ENCODE peak calls at places on chromosomes 13 and 19, in ten cellular contexts. H, Z, I, Y, J, T, F, X, W and N are unnamed samples. For H3K4me1, the result is how much of the 10 kb centered on the place peaks cover.

GRCh38 chr13:75357576-75358295 is 124.2 kb downstream of the TBC1D4 start:
- DNase-seq in H (peak), Z (peak), I (peak), Y (peak), J (peak), T (peak), F (peak), X (no peak), W (peak), N (peak)

GRCh38 chr19:55535173-55535572 is 1.8 kb downstream of the SBK2 start:
- DNase-seq in H (no peak), Z (no peak), I (no peak), Y (no peak), J (no peak), T (peak), F (no peak), X (no peak), W (no peak), N (no peak)

GRCh38 chr13:33744589-33745369 is 73.2 kb upstream of the RFC3 start:
- DNase-seq in H (no peak), Z (no peak), I (no peak), Y (no peak), J (no peak), T (no peak), F (no peak), X (no peak), W (peak), N (no peak)

GRCh38 chr19:45522010-45522941 is 15.0 kb downstream of the VASP start:
- DNase-seq in H (no peak), Z (no peak), I (no peak), Y (no peak), J (no peak), T (peak), F (no peak), X (no peak), W (no peak), N (no peak)

GRCh38 chr13:46288570-46289259 is 77.0 kb downstream of the LRRC63 start:
- DNase-seq in H (no peak), Z (peak), I (peak), Y (peak), J (peak), T (no peak), F (peak), X (no peak), W (no peak), N (no peak)

GRCh38 chr19:40592170-40592569 is 9.0 kb upstream of the LTBP4 start:
- DNase-seq in H (no peak), Z (peak), I (no peak), Y (peak), J (peak), T (peak), F (no peak), X (no peak), W (no peak), N (peak)

GRCh38 chr13:49533011-49533410 is 37.3 kb downstream of the PHF11 start:
- DNase-seq in H (no peak), Z (no peak), I (no peak), Y (no peak), J (no peak), T (no peak), F (no peak), X (no peak), W (no peak), N (no peak)

GRCh38 chr19:3176715-3177501 is 1.7 kb upstream of the S1PR4 start:
- DNase-seq in H (peak), Z (no peak), I (peak), Y (peak), J (peak), T (peak), F (no peak), X (no peak), W (peak), N (peak)

GRCh38 chr13:39888865-39889810 is 233.7 kb downstream of the COG6 start:
- DNase-seq in H (no peak), Z (no peak), I (no peak), Y (peak), J (no peak), T (peak), F (no peak), X (no peak), W (no peak), N (no peak)

GRCh38 chr13:66534561-66534960 is 695.6 kb downstream of the PCDH9 start:
- DNase-seq in H (no peak), Z (no peak), I (no peak), Y (no peak), J (peak), T (no peak), F (no peak), X (no peak), W (no peak), N (peak)

GRCh38 chr19:56333506-56333905 is 18.9 kb upstream of the ZSCAN5A start:
- DNase-seq in H (peak), Z (peak), I (peak), Y (peak), J (peak), T (no peak), F (no peak), X (no peak), W (no peak), N (peak)

GRCh38 chr19:55777528-55777927 is 8.6 kb downstream of the RFPL4AL1 start:
- DNase-seq in H (no peak), Z (no peak), I (no peak), Y (no peak), J (no peak), T (no peak), F (no peak), X (no peak), W (no peak), N (no peak)

GRCh38 chr13:28754698-28755545 is 36.2 kb upstream of the SLC46A3 start:
- DNase-seq in H (no peak), Z (peak), I (no peak), Y (peak), J (peak), T (no peak), F (no peak), X (peak), W (no peak), N (no peak)

GRCh38 chr13:40402931-40403412 is 263.5 kb downstream of the FOXO1 start:
- DNase-seq in H (no peak), Z (no peak), I (no peak), Y (peak), J (peak), T (no peak), F (no peak), X (peak), W (no peak), N (no peak)

GRCh38 chr19:30360378-30361106 is 11.6 kb upstream of the ZNF536 start:
- DNase-seq in H (no peak), Z (no peak), I (no peak), Y (peak), J (no peak), T (peak), F (no peak), X (no peak), W (no peak), N (no peak)

GRCh38 chr19:15107056-15108010 is at the start of gene SYDE1:
- DNase-seq in H (no peak), Z (peak), I (no peak), Y (peak), J (peak), T (peak), F (peak), X (peak), W (no peak), N (no peak)

GRCh38 chr19:45311640-45312039 is 11.0 kb downstream of the CKM start:
- DNase-seq in H (no peak), Z (no peak), I (no peak), Y (no peak), J (no peak), T (peak), F (no peak), X (no peak), W (no peak), N (no peak)

GRCh38 chr13:110466261-110466660 is 95.3 kb downstream of the RAB20 start:
- DNase-seq in H (no peak), Z (no peak), I (no peak), Y (no peak), J (no peak), T (no peak), F (peak), X (no peak), W (no peak), N (no peak)

GRCh38 chr13:61013782-61014181 is 401.9 kb downstream of the PCDH20 start:
- DNase-seq in H (no peak), Z (no peak), I (no peak), Y (no peak), J (no peak), T (no peak), F (no peak), X (no peak), W (no peak), N (no peak)

GRCh38 chr13:94389544-94390351 is 89.7 kb downstream of the DCT start:
- DNase-seq in H (no peak), Z (no peak), I (no peak), Y (no peak), J (no peak), T (no peak), F (no peak), X (no peak), W (no peak), N (peak)

GRCh38 chr13:110006304-110006703 is 219.9 kb upstream of the IRS2 start:
- DNase-seq in H (no peak), Z (no peak), I (no peak), Y (no peak), J (no peak), T (no peak), F (no peak), X (peak), W (no peak), N (peak)

GRCh38 chr13:99639126-99639525 is 137.9 kb downstream of the TM9SF2 start:
- DNase-seq in H (no peak), Z (no peak), I (no peak), Y (no peak), J (no peak), T (no peak), F (no peak), X (no peak), W (no peak), N (no peak)

GRCh38 chr19:55913643-55914268 is 18.4 kb downstream of the NLRP13 start:
- DNase-seq in H (no peak), Z (no peak), I (no peak), Y (no peak), J (no peak), T (no peak), F (no peak), X (no peak), W (no peak), N (no peak)

GRCh38 chr13:30486230-30487074 is 20.7 kb upstream of the HMGB1 start:
- DNase-seq in H (no peak), Z (no peak), I (no peak), Y (peak), J (no peak), T (no peak), F (no peak), X (no peak), W (no peak), N (peak)

GRCh38 chr13:98581971-98582702 is 5.2 kb upstream of the STK24 start:
- DNase-seq in H (no peak), Z (peak), I (no peak), Y (no peak), J (peak), T (peak), F (no peak), X (no peak), W (no peak), N (no peak)

GRCh38 chr13:44271031-44271433 is 102.6 kb upstream of the SERP2 start:
- DNase-seq in H (no peak), Z (no peak), I (no peak), Y (no peak), J (peak), T (peak), F (no peak), X (peak), W (no peak), N (no peak)

GRCh38 chr13:50365300-50365682 is 350.0 kb downstream of the KCNRG start:
- DNase-seq in H (no peak), Z (no peak), I (no peak), Y (no peak), J (no peak), T (no peak), F (no peak), X (no peak), W (no peak), N (no peak)

GRCh38 chr19:16930753-16931152 is 42.0 kb downstream of the F2RL3 start:
- DNase-seq in H (no peak), Z (no peak), I (no peak), Y (no peak), J (no peak), T (no peak), F (no peak), X (no peak), W (peak), N (no peak)

GRCh38 chr19:45632468-45633196 is 6.6 kb downstream of the EML2 start:
- DNase-seq in H (peak), Z (peak), I (no peak), Y (peak), J (peak), T (peak), F (peak), X (peak), W (peak), N (peak)

GRCh38 chr13:44843403-44843802 is 145.9 kb downstream of the NUFIP1 start:
- DNase-seq in H (no peak), Z (no peak), I (no peak), Y (no peak), J (no peak), T (peak), F (no peak), X (no peak), W (no peak), N (no peak)

GRCh38 chr19:44818470-44818856 is 9.6 kb downstream of the BCAM start:
- DNase-seq in H (no peak), Z (no peak), I (no peak), Y (no peak), J (no peak), T (peak), F (no peak), X (no peak), W (no peak), N (no peak)

GRCh38 chr19:37779139-37780035 is at the start of gene ZNF573:
- DNase-seq in H (peak), Z (peak), I (peak), Y (peak), J (peak), T (peak), F (peak), X (peak), W (peak), N (peak)

GRCh38 chr13:47672245-47672975 is 328.7 kb downstream of the SUCLA2 start:
- DNase-seq in H (no peak), Z (no peak), I (no peak), Y (no peak), J (peak), T (no peak), F (no peak), X (no peak), W (no peak), N (no peak)

GRCh38 chr19:41705393-41706174 is 2.8 kb upstream of the CEACAM5 start:
- DNase-seq in H (no peak), Z (no peak), I (peak), Y (peak), J (no peak), T (peak), F (peak), X (no peak), W (peak), N (no peak)

GRCh38 chr13:48595330-48596127 is 58.2 kb upstream of the CYSLTR2 start:
- DNase-seq in H (peak), Z (peak), I (peak), Y (peak), J (peak), T (no peak), F (no peak), X (peak), W (no peak), N (peak)

GRCh38 chr13:51587372-51587771 is 3.1 kb downstream of the WDFY2 start:
- DNase-seq in H (no peak), Z (no peak), I (no peak), Y (no peak), J (no peak), T (no peak), F (no peak), X (no peak), W (no peak), N (no peak)

GRCh38 chr13:24625324-24625723 is 54.9 kb upstream of the ATP12A start:
- DNase-seq in H (no peak), Z (no peak), I (no peak), Y (no peak), J (no peak), T (no peak), F (no peak), X (no peak), W (no peak), N (no peak)

GRCh38 chr13:49052801-49053200 is 77.1 kb downstream of the FNDC3A start:
- DNase-seq in H (no peak), Z (no peak), I (no peak), Y (no peak), J (peak), T (no peak), F (no peak), X (no peak), W (no peak), N (peak)

GRCh38 chr19:47093841-47094240 is 19.7 kb downstream of the ZC3H4 start:
- DNase-seq in H (no peak), Z (peak), I (no peak), Y (no peak), J (no peak), T (no peak), F (no peak), X (no peak), W (no peak), N (no peak)

GRCh38 chr19:48968179-48968661 is 3.1 kb downstream of the FTL start:
- DNase-seq in H (no peak), Z (no peak), I (no peak), Y (peak), J (peak), T (peak), F (no peak), X (no peak), W (no peak), N (no peak)

GRCh38 chr19:48965806-48966540 is 864 bp downstream of the FTL start:
- DNase-seq in H (peak), Z (peak), I (peak), Y (peak), J (peak), T (peak), F (peak), X (peak), W (peak), N (peak)

GRCh38 chr19:48967346-48968178 is 2.5 kb downstream of the FTL start:
- DNase-seq in H (no peak), Z (no peak), I (no peak), Y (peak), J (peak), T (peak), F (no peak), X (no peak), W (peak), N (peak)

GRCh38 chr19:48965033-48965805 is at the start of gene FTL:
- DNase-seq in H (peak), Z (peak), I (peak), Y (peak), J (peak), T (peak), F (peak), X (peak), W (peak), N (peak)

DNA sequence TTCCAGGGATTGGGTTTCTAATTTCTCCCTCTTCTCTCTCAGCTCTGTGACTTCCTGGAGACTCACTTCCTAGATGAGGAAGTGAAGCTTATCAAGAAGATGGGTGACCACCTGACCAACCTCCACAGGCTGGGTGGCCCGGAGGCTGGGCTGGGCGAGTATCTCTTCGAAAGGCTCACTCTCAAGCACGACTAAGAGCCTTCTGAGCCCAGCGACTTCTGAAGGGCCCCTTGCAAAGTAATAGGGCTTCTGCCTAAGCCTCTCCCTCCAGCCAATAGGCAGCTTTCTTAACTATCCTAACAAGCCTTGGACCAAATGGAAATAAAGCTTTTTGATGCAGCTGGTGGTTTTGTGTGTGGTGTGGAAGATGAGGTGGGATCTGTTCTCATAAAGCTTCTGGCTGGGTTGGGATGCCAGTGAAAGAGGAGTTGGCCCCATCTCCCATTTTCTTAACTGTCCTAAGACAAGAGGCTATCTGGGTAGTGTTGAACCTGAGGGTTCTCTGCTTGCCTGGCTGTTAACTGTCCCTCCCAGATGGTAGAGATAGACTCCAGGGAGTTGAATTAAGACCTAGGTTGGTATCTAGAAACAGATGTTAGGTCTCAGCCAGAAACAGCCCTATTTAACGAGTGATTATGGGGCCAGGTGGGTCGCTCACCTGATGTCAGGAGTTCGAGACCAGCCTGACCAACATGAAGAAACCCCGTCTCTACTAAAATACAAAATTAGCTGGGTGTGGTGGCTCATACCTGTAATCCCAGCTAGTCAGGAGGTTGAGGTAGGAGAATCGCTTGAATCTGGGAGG is 1.6 kb downstream of the FTL start:
- DNase-seq in H (no peak), Z (no peak), I (no peak), Y (peak), J (no peak), T (peak), F (no peak), X (no peak), W (no peak), N (no peak)
- H3K4me1 ChIP-seq in H (under half), Z (under half), I (under half), Y (under half), J (under half), T (under half), F (under half), X (under half), W (under half), N (under half)

DNA sequence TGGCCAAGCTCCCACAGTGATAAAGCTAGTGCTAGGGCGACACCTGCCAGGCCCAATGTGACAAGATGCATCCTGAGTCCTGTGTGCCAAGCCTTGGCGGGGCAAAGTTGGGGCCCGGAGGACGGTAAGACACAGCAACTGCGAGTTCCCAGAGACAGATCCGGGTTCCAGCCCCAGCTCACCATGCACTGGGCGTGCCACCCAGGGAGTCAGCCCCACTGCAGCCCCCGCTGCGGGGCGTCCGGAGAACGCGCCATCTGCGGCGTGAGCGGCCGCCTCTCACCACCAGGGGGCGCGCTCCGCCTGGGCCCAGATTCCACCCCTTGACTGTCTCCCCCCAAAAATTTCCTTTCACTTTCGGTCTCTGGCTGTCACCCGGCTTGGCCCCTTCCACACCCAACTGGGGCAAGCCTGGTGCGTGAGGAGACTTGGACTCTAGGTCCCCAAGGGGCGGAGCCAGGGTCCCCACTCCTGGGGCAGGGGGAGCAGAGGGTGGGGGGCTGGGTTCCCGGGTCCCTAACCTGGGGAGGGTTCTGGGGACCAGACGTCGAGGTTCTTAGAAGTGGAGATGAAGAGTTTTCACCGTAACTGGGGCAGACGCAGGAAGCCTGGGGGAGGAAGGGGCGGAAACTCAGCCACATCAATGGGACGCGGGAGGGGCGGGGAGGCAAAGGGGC is at the start of gene FLT3LG:
- DNase-seq in H (peak), Z (peak), I (peak), Y (no peak), J (peak), T (peak), F (no peak), X (peak), W (peak), N (no peak)
- H3K27ac ChIP-seq in H (peak), Z (no peak), I (peak), Y (no peak), J (peak), T (no peak), F (no peak), X (peak), W (peak), N (peak)

GRCh38 chr19:4641132-4641531 is 1.8 kb downstream of the TNFAIP8L1 start:
- DNase-seq in H (no peak), Z (no peak), I (no peak), Y (no peak), J (no peak), T (peak), F (no peak), X (no peak), W (no peak), N (peak)
- H3K4me1 ChIP-seq in H (under half), Z (under half), I (under half), Y (under half), J (under half), T (under half), F (under half), X (under half), W (under half), N (under half)

GRCh38 chr19:58547323-58548312 is 3.8 kb downstream of the TRIM28 start:
- DNase-seq in H (no peak), Z (no peak), I (no peak), Y (no peak), J (no peak), T (peak), F (no peak), X (no peak), W (no peak), N (no peak)
- H3K27ac ChIP-seq in H (no peak), Z (no peak), I (no peak), Y (no peak), J (no peak), T (no peak), F (no peak), X (no peak), W (no peak), N (no peak)

DNA sequence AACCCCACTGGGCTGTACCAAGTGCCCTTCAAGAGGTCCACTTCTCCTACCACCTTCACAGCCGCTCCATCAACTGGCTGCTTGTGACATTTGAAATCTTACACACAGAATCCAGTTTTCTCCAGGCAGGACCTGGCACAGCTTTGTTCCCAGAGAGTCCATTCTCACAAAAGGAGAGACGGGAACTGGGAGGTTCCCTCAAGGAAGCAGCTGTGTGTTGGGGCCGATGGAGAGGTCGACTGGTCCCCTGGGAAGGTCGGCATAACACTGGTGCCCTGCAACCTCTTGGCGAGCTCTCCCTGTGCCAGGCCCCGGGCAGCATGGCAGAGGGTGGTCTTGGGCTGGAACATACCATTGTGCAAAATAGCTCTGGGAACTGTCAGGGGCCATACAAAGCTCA is 21.5 kb downstream of the ELL start:
- DNase-seq in H (no peak), Z (no peak), I (no peak), Y (no peak), J (no peak), T (peak), F (no peak), X (peak), W (no peak), N (no peak)
- H3K4me1 ChIP-seq in H (half or more), Z (under half), I (half or more), Y (under half), J (under half), T (under half), F (under half), X (under half), W (half or more), N (under half)